ENCODE peak calls at places on chromosomes 11 and 22, in six cellular contexts. X is HEK293T; Q is activated naive CD8-positive, alpha-beta T cell treated with anti-CD3 and anti-CD28 coated beads for 36 hours; M is left ventricle myocardium superior; R is activated CD4-positive, alpha-beta T cell treated with anti-CD3 and anti-CD28 coated beads, Interleukin-2, amount 50 U/mL, for 48 hours; P is NCI-H2227 treated with DMSO at 0.1 percent for 48 hours. V is an unnamed sample.

GRCh38 chr11:119210035-119210434 is 3.9 kb downstream of the CBL start:
- DNase-seq in R (no peak), X (no peak), P (no peak), M (no peak), Q (no peak), V (no peak)

GRCh38 chr11:63478896-63479295 is 12.1 kb downstream of the PLAAT5 start:
- DNase-seq in R (peak; percentile 23), Q (peak; percentile 24), M (no peak), P (peak; percentile 81), X (peak; percentile 74), V (peak; percentile 79)

GRCh38 chr11:96306933-96307747 is 35.9 kb downstream of the MAML2 start:
- DNase-seq in M (peak; percentile 49), R (no peak), P (peak; percentile 81), X (peak; percentile 87), Q (peak; percentile 17), V (peak; percentile 29)

GRCh38 chr22:19591568-19591967 is 67.4 kb upstream of the CLDN5 start:
- DNase-seq in M (no peak), P (no peak), R (no peak), Q (no peak), X (no peak), V (no peak)

GRCh38 chr11:61019037-61019817 is 47.7 kb downstream of the CD6 start:
- DNase-seq in R (no peak), Q (no peak), M (no peak), P (no peak), X (no peak), V (no peak)

GRCh38 chr11:61279934-61280656 is 15.0 kb downstream of the VWCE start:
- DNase-seq in P (no peak), R (no peak), X (no peak), M (no peak), Q (no peak), V (no peak)

GRCh38 chr11:122642472-122642922 is 13.0 kb upstream of the UBASH3B start:
- DNase-seq in X (no peak), R (no peak), M (no peak), P (no peak), Q (no peak), V (no peak)

GRCh38 chr11:38543311-38543710 is 1945.3 kb upstream of the RAG2 start:
- DNase-seq in X (no peak), P (no peak), R (no peak), M (no peak), Q (no peak), V (no peak)

GRCh38 chr11:61338783-61339489 is 5.9 kb downstream of the TKFC start:
- DNase-seq in P (no peak), R (no peak), Q (no peak), X (no peak), M (no peak), V (no peak)

GRCh38 chr22:30307026-30307574 is 17.8 kb upstream of the CASTOR1 start:
- DNase-seq in R (no peak), M (no peak), P (no peak), Q (no peak), X (no peak), V (no peak)

GRCh38 chr11:5269715-5270147 is at the start of gene HBE1:
- DNase-seq in R (no peak), X (no peak), P (no peak), Q (no peak), M (no peak), V (peak; percentile 37)

GRCh38 chr11:65260756-65261590 is 789 bp upstream of the POLA2 start:
- DNase-seq in X (peak; percentile 21), R (no peak), P (no peak), Q (no peak), M (no peak), V (no peak)

GRCh38 chr22:33467718-33468117 is 409.5 kb upstream of the SYN3 start:
- DNase-seq in X (no peak), Q (no peak), M (no peak), R (no peak), P (no peak), V (no peak)

GRCh38 chr11:2686360-2687222 is 13.2 kb downstream of the KCNQ1OT1 start:
- DNase-seq in P (no peak), R (no peak), M (no peak), Q (no peak), X (no peak), V (no peak)

GRCh38 chr11:114243461-114244372 is 52.5 kb upstream of the NNMT start:
- DNase-seq in Q (no peak), X (no peak), M (peak; percentile 73), R (no peak), P (no peak), V (peak; percentile 36)

GRCh38 chr11:93904711-93905110 is 54.3 kb upstream of the VSTM5 start:
- DNase-seq in X (no peak), R (no peak), Q (no peak), M (no peak), P (peak; percentile 28), V (no peak)

GRCh38 chr11:58466293-58466692 is 24.3 kb upstream of the OR5B12 start:
- DNase-seq in M (no peak), R (no peak), X (no peak), P (no peak), Q (no peak), V (no peak)

GRCh38 chr11:122808494-122808893 is 29.8 kb upstream of the CRTAM start:
- DNase-seq in P (no peak), M (no peak), R (peak; percentile 31), Q (peak; percentile 28), X (no peak), V (no peak)

GRCh38 chr11:102191832-102192231 is 81.6 kb downstream of the YAP1 start:
- DNase-seq in R (no peak), Q (no peak), M (no peak), X (no peak), P (no peak), V (no peak)

GRCh38 chr11:46279393-46280099 is 2.1 kb downstream of the CREB3L1 start:
- DNase-seq in Q (no peak), P (no peak), X (no peak), M (peak; percentile 78), R (no peak), V (no peak)

GRCh38 chr22:32693102-32693501 is 108.4 kb upstream of the TIMP3 start:
- DNase-seq in R (no peak), X (no peak), M (no peak), Q (no peak), P (no peak), V (no peak)

GRCh38 chr22:28054622-28054871 is 135.5 kb upstream of the PITPNB start:
- DNase-seq in Q (no peak), M (no peak), X (no peak), R (no peak), P (no peak), V (no peak)

GRCh38 chr11:65215441-65216076 is 33.8 kb downstream of the CAPN1 start:
- DNase-seq in M (no peak), R (peak; percentile 34), X (no peak), Q (peak; percentile 39), P (no peak), V (no peak)

GRCh38 chr22:46612904-46613605 is 7.1 kb upstream of the GRAMD4 start:
- DNase-seq in Q (peak; percentile 48), M (no peak), R (peak; percentile 34), X (no peak), P (no peak), V (no peak)

GRCh38 chr11:3614742-3615171 is 27.0 kb downstream of the ART5 start:
- DNase-seq in R (peak; percentile 64), M (peak; percentile 46), P (no peak), Q (peak; percentile 55), X (no peak), V (no peak)

GRCh38 chr11:99020324-99021225 is at the start of gene CNTN5:
- DNase-seq in M (peak; percentile 64), P (no peak), R (peak; percentile 9), X (peak; percentile 10), Q (peak; percentile 21), V (peak; percentile 21)

GRCh38 chr11:17846852-17847453 is 112.4 kb downstream of the KCNC1 start:
- DNase-seq in X (peak; percentile 9), Q (no peak), P (peak; percentile 7), M (peak; percentile 41), R (no peak), V (peak; percentile 20)

GRCh38 chr11:7143908-7144307 is 55.1 kb downstream of the RBMXL2 start:
- DNase-seq in X (no peak), M (no peak), P (no peak), R (no peak), Q (no peak), V (no peak)

GRCh38 chr11:8097926-8098325 is 16.9 kb downstream of the TUB start:
- DNase-seq in Q (no peak), X (no peak), P (no peak), M (no peak), R (no peak), V (no peak)

GRCh38 chr11:18698341-18699268 is at the start of gene TMEM86A:
- DNase-seq in X (peak; percentile 96), Q (peak; percentile 91), M (peak; percentile 98), R (peak; percentile 91), P (peak; percentile 78), V (peak; percentile 98)

GRCh38 chr11:12862761-12863469 is 146.2 kb upstream of the RASSF10 start:
- DNase-seq in R (no peak), Q (no peak), P (peak; percentile 31), X (peak; percentile 50), M (peak; percentile 62), V (peak; percentile 36)

GRCh38 chr11:129143335-129143734 is 48.8 kb downstream of the ARHGAP32 start:
- DNase-seq in R (no peak), X (peak; percentile 48), M (peak; percentile 70), Q (no peak), P (no peak), V (no peak)

GRCh38 chr11:62398011-62398994 is 20.5 kb upstream of the SCGB1A1 start:
- DNase-seq in Q (no peak), M (peak; percentile 71), P (no peak), X (peak; percentile 3), R (no peak), V (peak; percentile 81)